ENCODE peak calls at places on chromosomes 4 and X, in four cellular contexts. T, J, G and E are unnamed samples.

GRCh38 chr4:7772708-7773385 is 166.8 kb downstream of the AFAP1 start:
- DNase-seq in G (no peak), T (no peak), J (no peak), E (no peak)

GRCh38 chr4:179596621-179597020 is 2154.4 kb upstream of the AGA start:
- DNase-seq in G (no peak), T (no peak), J (no peak), E (no peak)

GRCh38 chr4:8869879-8870646 is 1.6 kb downstream of the HMX1 start:
- DNase-seq in T (no peak), J (no peak), G (no peak), E (no peak)

GRCh38 chr4:98780111-98780549 is 121.7 kb upstream of the TSPAN5 start:
- DNase-seq in G (no peak), T (peak), J (no peak), E (no peak)

GRCh38 chr4:129384974-129385373 is 289.0 kb downstream of the C4orf33 start:
- DNase-seq in J (no peak), G (no peak), T (no peak), E (no peak)

GRCh38 chrX:43868791-43869190 is 13.5 kb downstream of the MAOB start:
- DNase-seq in T (no peak), G (no peak), J (no peak), E (no peak)

GRCh38 chrX:106457802-106458201 is 154.0 kb upstream of the RADX start:
- DNase-seq in T (no peak), J (no peak), G (no peak), E (no peak)

GRCh38 chr4:8895295-8895694 is 23.7 kb upstream of the HMX1 start:
- DNase-seq in T (no peak), J (no peak), G (no peak), E (no peak)

GRCh38 chr4:172207258-172207657 is 394.1 kb downstream of the GALNTL6 start:
- DNase-seq in G (no peak), J (no peak), T (no peak), E (no peak)

GRCh38 chr4:48405924-48406323 is 64.6 kb downstream of the SLAIN2 start:
- DNase-seq in J (no peak), T (no peak), G (no peak), E (no peak)

GRCh38 chrX:77548751-77549150 is 101.6 kb downstream of the FGF16 start:
- DNase-seq in T (no peak), G (no peak), J (no peak), E (no peak)

GRCh38 chr4:113106076-113106475 is 56.6 kb downstream of the ANK2 start:
- DNase-seq in G (no peak), T (peak), J (no peak), E (peak)
- TF ChIP-seq CTCF in G (peak), T (peak), J (peak), E (no peak)

GRCh38 chr4:61505773-61506640 is 305.9 kb downstream of the ADGRL3 start:
- DNase-seq in G (no peak), T (no peak), J (no peak), E (no peak)

GRCh38 chr4:61501812-61502211 is 301.7 kb downstream of the ADGRL3 start:
- DNase-seq in T (no peak), J (no peak), G (no peak), E (no peak)

GRCh38 chr4:61500883-61501282 is 300.8 kb downstream of the ADGRL3 start:
- DNase-seq in T (peak), J (no peak), G (no peak), E (no peak)
- TF ChIP-seq CTCF in T (peak), J (no peak), G (no peak), E (no peak)

GRCh38 chr4:5979981-5980380 is 38.2 kb downstream of the C4orf50 start:
- DNase-seq in T (no peak), G (no peak), J (no peak), E (no peak)
- TF ChIP-seq CTCF in T (peak), G (peak), J (peak), E (no peak)

DNA sequence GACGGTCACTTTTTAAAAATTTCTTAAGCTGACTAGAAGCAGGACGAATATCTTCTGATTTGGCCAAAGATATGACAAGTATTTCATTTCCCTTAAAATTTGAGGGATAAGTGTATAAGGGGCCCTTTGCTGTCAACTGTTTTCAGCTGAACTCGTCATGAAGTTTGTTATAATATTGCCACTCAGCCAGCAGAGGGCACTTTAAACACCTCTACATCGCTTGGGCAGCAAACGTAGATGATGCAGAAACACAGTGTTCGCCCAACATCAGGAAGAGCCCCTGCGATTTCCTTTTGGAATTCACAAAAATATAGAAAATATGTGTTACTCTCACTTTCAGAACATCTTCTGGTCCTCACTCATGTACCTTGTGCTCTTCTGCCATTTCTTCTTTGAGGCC is 435.7 kb upstream of the FMR1 start:
- DNase-seq in J (no peak), T (no peak), G (no peak), E (peak)
- TF ChIP-seq CTCF in J (peak), T (no peak), G (peak), E (peak)

GRCh38 chr4:154741131-154741530 is 2.7 kb upstream of the LRAT start:
- DNase-seq in T (no peak), J (no peak), G (no peak), E (peak)

GRCh38 chr4:154741877-154742851 is 1.6 kb upstream of the LRAT start:
- DNase-seq in T (peak), J (no peak), G (no peak), E (peak)

GRCh38 chr4:154744341-154744948 is 645 bp downstream of the LRAT start:
- DNase-seq in T (no peak), J (no peak), G (no peak), E (no peak)

GRCh38 chr4:154740462-154740861 is 3.3 kb upstream of the LRAT start:
- DNase-seq in T (no peak), G (no peak), J (no peak), E (no peak)

DNA sequence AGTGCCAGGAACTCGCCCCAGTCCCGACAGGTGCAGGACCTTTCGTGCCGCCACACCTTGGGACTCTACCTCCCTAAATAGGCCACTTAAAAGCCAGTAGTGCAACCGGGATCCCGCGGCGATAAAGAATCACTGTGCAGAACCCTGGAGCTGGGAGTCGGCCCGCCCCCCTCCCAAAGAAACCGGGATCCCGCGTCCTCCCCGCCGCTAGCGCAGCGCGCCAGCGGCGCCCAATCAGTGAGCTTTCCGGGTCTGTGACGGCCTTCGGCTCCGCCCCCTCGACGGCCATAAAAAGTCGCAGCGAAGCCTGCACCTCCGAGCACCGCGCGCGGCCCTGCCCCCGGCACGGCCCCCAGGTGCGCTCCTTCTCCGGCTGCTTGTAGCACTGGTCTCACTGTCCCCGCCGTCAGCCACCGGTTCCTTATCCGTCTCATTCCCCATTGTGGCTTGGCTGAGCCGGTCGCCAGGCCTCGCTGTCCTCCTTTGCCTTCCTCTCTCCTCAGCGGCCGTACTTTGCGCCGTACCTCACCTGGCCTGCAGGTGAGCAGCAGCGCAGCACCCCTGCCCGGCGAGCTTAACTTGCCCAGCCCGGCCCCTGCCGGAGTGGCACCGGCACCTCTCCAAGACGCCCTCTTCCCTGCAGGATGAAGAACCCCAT is at the start of gene LRAT:
- DNase-seq in T (no peak), J (no peak), G (peak), E (peak)
- TF ChIP-seq CTCF in T (no peak), J (no peak), G (peak), E (no peak)